ENCODE peak calls at places on chromosomes 3 and 15, in eight cellular contexts. X is GM12878, G is astrocyte of the spinal cord, A is RWPE1, L is EL, Z is NCI-H510A treated with DMSO at 0.1 percent for 48 hours, I is tibial nerve, E is NCI-H748 treated with DMSO at 0.1 percent for 48 hours. S is an unnamed sample.

GRCh38 chr15:29270169-29270955 is 740 bp upstream of the NSMCE3 start:
- DNase-seq in Z (no peak), A (no peak), I (no peak), G (peak; percentile 44), L (peak; percentile 58), X (peak; percentile 67), E (no peak), S (no peak)

GRCh38 chr3:188458761-188459160 is 304.8 kb downstream of the LPP start:
- DNase-seq in L (no peak), Z (no peak), G (peak; percentile 46), I (no peak), E (no peak), X (no peak), A (no peak), S (no peak)

GRCh38 chr3:123089611-123090301 is 22.9 kb downstream of the PDIA5 start:
- DNase-seq in X (no peak), Z (no peak), A (no peak), E (no peak), L (no peak), I (no peak), G (no peak), S (no peak)

GRCh38 chr15:50905055-50905454 is 3.4 kb upstream of the AP4E1 start:
- DNase-seq in G (no peak), Z (no peak), L (no peak), I (no peak), A (no peak), E (no peak), X (no peak), S (no peak)

GRCh38 chr3:122392868-122393844 is 9.2 kb downstream of the FAM162A start:
- DNase-seq in X (no peak), Z (peak; percentile 23), I (no peak), A (peak; percentile 41), G (peak; percentile 65), E (peak; percentile 8), L (peak; percentile 54), S (no peak)

GRCh38 chr3:40593351-40593750 is 68.6 kb downstream of the ZNF621 start:
- DNase-seq in A (no peak), E (no peak), X (no peak), L (peak; percentile 6), I (no peak), G (peak; percentile 48), Z (no peak), S (no peak)

GRCh38 chr3:47347217-47347801 is 33.5 kb upstream of the PTPN23 start:
- DNase-seq in G (peak; percentile 23), A (no peak), E (no peak), L (peak; percentile 68), I (no peak), X (peak; percentile 82), Z (no peak), S (no peak)

GRCh38 chr3:127536818-127537810 is 53.4 kb downstream of the TPRA1 start:
- DNase-seq in I (no peak), A (no peak), E (peak; percentile 18), G (no peak), X (no peak), Z (peak; percentile 27), L (no peak), S (no peak)

GRCh38 chr3:150216041-150216811 is 191.9 kb upstream of the TSC22D2 start:
- DNase-seq in G (peak; percentile 90), I (no peak), X (no peak), L (peak; percentile 76), A (no peak), E (peak; percentile 91), Z (peak; percentile 38), S (no peak)

GRCh38 chr15:78149805-78150751 is 916 bp downstream of the IDH3A start:
- DNase-seq in E (peak; percentile 20), G (peak; percentile 21), Z (peak; percentile 29), A (peak; percentile 40), X (no peak), I (no peak), L (peak; percentile 36), S (no peak)

GRCh38 chr3:138370321-138370720 is 21.9 kb downstream of the MRAS start:
- DNase-seq in A (no peak), X (no peak), E (no peak), Z (no peak), L (no peak), I (no peak), G (no peak), S (no peak)

GRCh38 chr15:31275331-31276262 is 51.0 kb upstream of the KLF13 start:
- DNase-seq in Z (no peak), G (no peak), L (no peak), E (no peak), I (no peak), X (no peak), A (no peak), S (no peak)

GRCh38 chr3:38644662-38645053 is 4.8 kb downstream of the SCN5A start:
- DNase-seq in A (no peak), G (no peak), E (no peak), L (no peak), Z (no peak), X (no peak), I (no peak), S (no peak)

GRCh38 chr3:24128195-24129005 is 183.3 kb downstream of the NR1D2 start:
- DNase-seq in G (peak; percentile 15), Z (no peak), A (peak; percentile 62), X (no peak), I (no peak), E (peak; percentile 16), L (peak; percentile 63), S (no peak)

GRCh38 chr15:71496336-71496955 is 313.9 kb upstream of the NR2E3 start:
- DNase-seq in Z (no peak), X (no peak), I (no peak), G (peak; percentile 20), L (peak; percentile 30), E (no peak), A (peak; percentile 42), S (no peak)

GRCh38 chr3:127422663-127423375 is 135.0 kb upstream of the PRR20G start:
- DNase-seq in G (no peak), I (no peak), A (no peak), E (no peak), Z (no peak), L (no peak), X (no peak), S (no peak)

GRCh38 chr15:83733206-83733605 is 79.3 kb downstream of the ADAMTSL3 start:
- DNase-seq in G (peak; percentile 75), I (no peak), L (peak; percentile 36), Z (no peak), A (peak; percentile 97), X (no peak), E (no peak), S (peak; percentile 4)

GRCh38 chr3:42662813-42663535 is 9.5 kb downstream of the ZBTB47 start:
- DNase-seq in A (no peak), X (no peak), G (no peak), Z (no peak), E (no peak), I (no peak), L (no peak), S (peak; percentile 58)

GRCh38 chr3:107999215-107999775 is 91.5 kb downstream of the CD47 start:
- DNase-seq in E (no peak), A (peak; percentile 61), G (peak; percentile 31), X (no peak), Z (no peak), L (peak; percentile 62), I (no peak), S (no peak)

GRCh38 chr15:53910236-53910849 is 67.9 kb upstream of the UNC13C start:
- DNase-seq in E (no peak), A (peak; percentile 81), Z (no peak), L (no peak), X (no peak), I (no peak), G (no peak), S (no peak)

GRCh38 chr3:150265305-150265704 is 142.8 kb upstream of the TSC22D2 start:
- DNase-seq in X (no peak), L (no peak), A (no peak), I (no peak), E (no peak), Z (no peak), G (no peak), S (no peak)

GRCh38 chr3:112334709-112335108 is 1.8 kb downstream of the CD200 start:
- DNase-seq in L (no peak), I (no peak), X (no peak), A (no peak), Z (no peak), E (no peak), G (no peak), S (no peak)

GRCh38 chr3:112931737-112932521 is 43.0 kb downstream of the CD200R1 start:
- DNase-seq in E (no peak), L (no peak), G (no peak), X (no peak), I (no peak), Z (no peak), A (no peak), S (no peak)

GRCh38 chr3:51975857-51976549 is 1.1 kb downstream of the ABHD14A start:
- DNase-seq in Z (no peak), G (peak; percentile 81), A (no peak), E (peak; percentile 21), X (no peak), I (peak; percentile 73), L (peak; percentile 61), S (no peak)